ENCODE peak calls at places on chromosomes 12 and 14, in four cellular contexts. K, F, E and Z are unnamed samples.

GRCh38 chr12:22333186-22333745 is 1.2 kb downstream of the ST8SIA1 start:
- DNase-seq in K (no peak), F (no peak), E (no peak), Z (no peak)

GRCh38 chr14:54366726-54367707 is 29.8 kb upstream of the CDKN3 start:
- DNase-seq in K (no peak), F (peak), E (peak), Z (no peak)

GRCh38 chr14:67487937-67488893 is at the start of gene TMEM229B:
- DNase-seq in K (no peak), F (no peak), E (peak), Z (peak)

GRCh38 chr12:64618953-64619590 is 8.8 kb downstream of the RASSF3 start:
- DNase-seq in K (no peak), F (no peak), E (no peak), Z (no peak)

GRCh38 chr12:62605972-62606371 is 139.3 kb downstream of the MON2 start:
- DNase-seq in K (no peak), F (no peak), E (no peak), Z (no peak)

GRCh38 chr12:31089072-31089471 is 15.4 kb downstream of the DDX11 start:
- DNase-seq in K (no peak), F (no peak), E (no peak), Z (no peak)

GRCh38 chr14:68749487-68750475 is 43.1 kb downstream of the ZFP36L1 start:
- DNase-seq in K (no peak), F (peak), E (no peak), Z (no peak)

GRCh38 chr14:105473033-105473676 is 1.5 kb upstream of the CRIP2 start:
- DNase-seq in K (no peak), F (no peak), E (no peak), Z (no peak)

GRCh38 chr12:90331262-90331661 is 622.6 kb upstream of the ATP2B1 start:
- DNase-seq in K (no peak), F (no peak), E (no peak), Z (no peak)

GRCh38 chr14:54805521-54806322 is 96.9 kb downstream of the GCH1 start:
- DNase-seq in K (peak), F (peak), E (peak), Z (peak)

GRCh38 chr14:68195126-68195525 is 375.5 kb downstream of the RAD51B start:
- DNase-seq in K (no peak), F (peak), E (no peak), Z (no peak)

GRCh38 chr14:78445275-78445674 is 275.1 kb downstream of the NRXN3 start:
- DNase-seq in K (no peak), F (no peak), E (no peak), Z (no peak)

GRCh38 chr12:39646963-39647362 is 27.4 kb upstream of the ABCD2 start:
- DNase-seq in K (no peak), F (no peak), E (no peak), Z (no peak)

GRCh38 chr12:89949457-89950195 is 241.0 kb upstream of the ATP2B1 start:
- DNase-seq in K (peak), F (peak), E (peak), Z (peak)

GRCh38 chr12:25497021-25497420 is 56.1 kb downstream of the LMNTD1 start:
- DNase-seq in K (no peak), F (no peak), E (no peak), Z (no peak)

GRCh38 chr12:32312049-32312670 is 87.2 kb upstream of the FGD4 start:
- DNase-seq in K (no peak), F (peak), E (no peak), Z (no peak)

GRCh38 chr12:109539508-109539907 is 33.8 kb downstream of the MMAB start:
- DNase-seq in K (no peak), F (no peak), E (no peak), Z (no peak)

GRCh38 chr12:124910561-124911478 is 3.6 kb downstream of the UBC start:
- DNase-seq in K (no peak), F (peak), E (no peak), Z (no peak)

GRCh38 chr12:66409195-66409871 is 107.0 kb downstream of the HELB start:
- DNase-seq in K (no peak), F (peak), E (no peak), Z (peak)

GRCh38 chr12:76646366-76646765 is 86.8 kb upstream of the OSBPL8 start:
- DNase-seq in K (no peak), F (no peak), E (no peak), Z (no peak)

GRCh38 chr12:107917912-107918800 is 143.7 kb downstream of the ASCL4 start:
- DNase-seq in K (no peak), F (peak), E (no peak), Z (no peak)

GRCh38 chr14:99225804-99226203 is 46.2 kb downstream of the BCL11B start:
- DNase-seq in K (no peak), F (no peak), E (no peak), Z (no peak)

GRCh38 chr14:60487211-60487610 is 1.3 kb upstream of the C14orf39 start:
- DNase-seq in K (no peak), F (no peak), E (no peak), Z (no peak)

GRCh38 chr14:33950320-33951182 is at the start of gene EGLN3:
- DNase-seq in K (peak), F (peak), E (peak), Z (peak)

DNA sequence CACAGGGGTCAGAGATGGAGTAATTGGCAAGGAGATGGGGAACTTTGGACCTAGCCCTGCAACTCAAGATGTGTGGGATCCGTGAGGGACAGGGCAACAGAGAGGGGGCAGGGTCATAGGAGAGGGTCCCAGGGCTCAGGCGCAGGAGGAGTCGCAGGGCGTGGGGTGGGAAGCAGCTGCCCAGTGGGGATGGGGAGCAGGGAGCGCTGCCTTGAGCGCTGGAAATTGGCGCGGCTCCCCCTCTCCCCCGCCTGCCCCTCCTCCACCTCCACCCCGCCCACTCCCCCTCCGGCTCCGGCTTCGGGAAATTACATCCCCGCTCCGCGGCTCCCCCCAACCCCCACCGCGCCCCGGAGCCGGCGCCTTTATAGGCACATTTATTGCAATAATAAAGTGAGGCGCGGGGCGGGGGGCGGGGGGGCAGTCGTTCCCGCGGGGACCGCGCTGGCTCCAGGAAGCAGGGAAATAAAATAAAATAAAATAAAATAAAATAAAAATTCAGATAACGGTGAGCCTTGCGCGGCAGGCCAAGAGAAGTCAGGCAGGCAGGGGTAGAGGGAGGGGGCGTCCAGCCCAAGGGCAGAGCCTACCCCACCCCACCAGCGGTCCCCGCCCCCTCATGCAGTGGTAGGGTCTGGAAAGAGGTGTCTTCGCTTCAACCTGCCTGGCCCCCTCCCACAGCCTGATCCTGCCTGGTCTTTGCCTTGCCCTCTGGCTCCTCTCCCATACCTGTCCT is 3.6 kb downstream of the NXPH4 start:
- DNase-seq in K (no peak), F (no peak), E (no peak), Z (no peak)
- H3K4me3 ChIP-seq in K (no peak), F (no peak), E (no peak), Z (no peak)

GRCh38 chr12:6321905-6322304 is 11.4 kb downstream of the PLEKHG6 start:
- DNase-seq in K (no peak), F (no peak), E (no peak), Z (no peak)
- H3K4me3 ChIP-seq in K (no peak), F (no peak), E (no peak), Z (no peak)

GRCh38 chr12:50006754-50007442 is 18.4 kb downstream of the RACGAP1 start:
- DNase-seq in K (no peak), F (no peak), E (no peak), Z (no peak)

GRCh38 chr12:50003595-50003994 is 21.7 kb downstream of the RACGAP1 start:
- DNase-seq in K (no peak), F (no peak), E (no peak), Z (no peak)

GRCh38 chr12:50005150-50005549 is 20.1 kb downstream of the RACGAP1 start:
- DNase-seq in K (no peak), F (no peak), E (no peak), Z (no peak)

GRCh38 chr12:50004696-50005095 is 20.6 kb downstream of the RACGAP1 start:
- DNase-seq in K (no peak), F (no peak), E (no peak), Z (no peak)

GRCh38 chr12:50006266-50006665 is 19.0 kb downstream of the RACGAP1 start:
- DNase-seq in K (no peak), F (no peak), E (no peak), Z (no peak)
- H3K4me3 ChIP-seq in K (no peak), F (no peak), E (no peak), Z (no peak)

GRCh38 chr12:53728206-53728605 is 954 bp upstream of the CALCOCO1 start:
- DNase-seq in K (no peak), F (no peak), E (no peak), Z (no peak)
- H3K4me3 ChIP-seq in K (no peak), F (no peak), E (no peak), Z (peak)

DNA sequence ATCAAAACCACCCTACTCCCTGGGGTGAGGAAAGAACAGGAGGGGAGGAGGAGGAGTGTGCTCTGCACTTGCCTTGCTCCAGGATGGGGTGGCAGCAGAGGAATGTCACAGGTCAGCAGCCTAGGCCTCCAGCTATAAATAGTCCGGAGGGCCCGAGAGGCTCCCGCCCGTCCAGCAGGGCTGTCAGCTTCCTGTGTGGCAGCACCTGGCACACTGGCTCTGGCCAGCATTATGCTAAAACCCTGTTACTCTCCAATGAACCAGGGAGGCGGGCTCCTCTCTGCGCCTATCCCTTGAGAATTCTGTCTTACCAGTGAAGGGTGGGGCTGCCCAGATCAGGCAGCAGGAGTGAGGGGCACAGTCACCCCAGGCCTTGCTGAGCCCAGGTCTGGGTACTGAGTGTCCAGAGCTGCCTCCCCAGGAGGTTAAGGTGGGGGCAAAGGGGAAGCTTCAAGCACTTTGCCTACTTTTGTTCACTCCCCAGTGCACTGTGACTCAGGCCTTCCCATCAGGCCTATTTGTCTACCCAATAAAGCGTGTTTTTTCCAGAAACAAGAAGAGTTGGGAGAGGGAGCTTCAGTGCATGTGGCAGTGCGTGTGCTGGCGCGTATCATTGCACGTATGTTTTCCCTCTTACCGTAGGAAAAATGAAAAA is 1.1 kb upstream of the COX14 start:
- DNase-seq in K (peak), F (peak), E (peak), Z (peak)
- H3K4me3 ChIP-seq in K (no peak), F (no peak), E (no peak), Z (peak)

DNA sequence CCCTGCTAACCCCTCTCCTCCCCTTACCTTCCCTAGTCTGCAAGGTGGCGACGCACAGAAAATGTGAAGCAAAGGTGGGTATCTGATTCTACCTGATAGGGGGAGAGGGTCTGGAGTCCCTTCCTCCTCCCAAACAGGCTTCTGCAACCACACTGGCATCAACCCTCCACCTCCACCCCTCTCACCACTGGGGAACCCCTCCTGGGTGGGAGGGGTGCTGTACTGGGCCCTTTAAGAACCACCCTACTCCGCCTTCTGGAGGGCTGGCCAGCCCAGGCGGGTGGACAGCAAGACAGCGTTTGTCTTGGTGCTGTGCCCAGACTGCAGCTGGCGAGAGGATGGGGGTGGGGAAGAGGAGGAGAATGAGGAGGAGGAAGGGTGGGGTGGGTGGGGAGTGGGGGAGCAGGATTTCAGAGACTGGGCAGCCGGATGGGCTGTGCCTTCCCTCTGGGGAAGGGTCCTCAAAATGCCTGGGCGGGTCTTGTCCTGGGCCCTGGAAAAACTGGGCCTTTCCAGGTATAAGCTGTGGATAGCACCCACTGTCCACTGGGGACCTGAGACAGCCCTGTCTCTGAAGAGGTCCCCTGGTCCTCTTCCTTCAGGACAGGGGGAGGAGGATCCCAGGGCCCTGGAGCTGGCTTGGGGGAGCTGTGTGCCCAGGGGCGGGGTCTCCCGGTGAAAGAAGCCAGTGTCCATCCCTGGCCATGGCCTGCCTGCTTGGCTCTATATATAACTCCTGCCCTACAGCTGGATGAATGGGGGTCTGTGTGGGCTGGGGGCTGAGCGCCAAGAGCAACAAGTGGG is 2.8 kb downstream of the TNS2 start:
- DNase-seq in K (peak), F (no peak), E (peak), Z (peak)
- H3K4me3 ChIP-seq in K (peak), F (no peak), E (no peak), Z (peak)